ENCODE peak calls at places on chromosomes 12 and 14, in six cellular contexts. A, P, M, B, C and F are unnamed samples.

GRCh38 chr12:31732926-31733548 is 4.2 kb upstream of the AMN1 start:
- DNase-seq in A (peak), P (no peak), M (peak), B (peak), C (no peak), F (peak)

GRCh38 chr12:73892181-73892580 is 645.5 kb upstream of the ATXN7L3B start:
- DNase-seq in A (peak), P (no peak), M (no peak), B (no peak), C (no peak), F (peak)

GRCh38 chr12:124730455-124730932 is 133.2 kb downstream of the SCARB1 start:
- DNase-seq in A (peak), P (peak), M (peak), B (no peak), C (no peak), F (no peak)

GRCh38 chr14:69010632-69011031 is 31.5 kb upstream of the ACTN1 start:
- DNase-seq in A (peak), P (no peak), M (peak), B (no peak), C (no peak), F (peak)

GRCh38 chr14:32473476-32473875 is 144.4 kb downstream of the AKAP6 start:
- DNase-seq in A (peak), P (peak), M (peak), B (no peak), C (no peak), F (peak)

GRCh38 chr12:32270818-32271710 is 128.3 kb upstream of the FGD4 start:
- DNase-seq in A (peak), P (no peak), M (peak), B (no peak), C (no peak), F (no peak)

GRCh38 chr14:31884776-31885379 is 192.2 kb upstream of the ARHGAP5 start:
- DNase-seq in A (peak), P (no peak), M (peak), B (no peak), C (no peak), F (peak)

GRCh38 chr12:92675092-92675865 is 27.5 kb upstream of the PLEKHG7 start:
- DNase-seq in A (peak), P (no peak), M (peak), B (no peak), C (no peak), F (peak)

GRCh38 chr14:69693145-69693544 is 73.8 kb upstream of the SRSF5 start:
- DNase-seq in A (no peak), P (no peak), M (peak), B (no peak), C (no peak), F (no peak)

GRCh38 chr14:80059041-80059440 is 152.3 kb downstream of the DIO2 start:
- DNase-seq in A (no peak), P (no peak), M (peak), B (no peak), C (no peak), F (no peak)

GRCh38 chr14:95189400-95190162 is 32.3 kb upstream of the DICER1 start:
- DNase-seq in A (no peak), P (no peak), M (no peak), B (no peak), C (no peak), F (no peak)